ENCODE peak calls at places on chromosomes 1 and 21, in four cellular contexts. T is GM12878, I is K562, A is A549. W is an unnamed sample.

GRCh38 chr1:160752926-160753325 is 13.9 kb downstream of the SLAMF7 start:
- DNase-seq in T (no peak), I (no peak), A (no peak), W (no peak)

GRCh38 chr1:107842241-107842640 is 122.7 kb downstream of the VAV3 start:
- DNase-seq in T (no peak), I (no peak), A (no peak), W (no peak)

GRCh38 chr1:215526147-215526845 is 40.8 kb upstream of the KCTD3 start:
- DNase-seq in T (peak), I (peak), A (no peak), W (peak)

GRCh38 chr1:41670558-41670957 is 186.1 kb upstream of the EDN2 start:
- DNase-seq in T (no peak), I (no peak), A (no peak), W (peak)

GRCh38 chr1:32063261-32063681 is 9.5 kb upstream of the TMEM39B start:
- DNase-seq in T (no peak), I (peak), A (peak), W (peak)

GRCh38 chr1:156118175-156118868 is 3.8 kb downstream of the LMNA start:
- DNase-seq in T (no peak), I (no peak), A (no peak), W (no peak)

GRCh38 chr1:166272155-166272554 is 105.4 kb upstream of the FAM78B start:
- DNase-seq in T (peak), I (peak), A (no peak), W (no peak)

GRCh38 chr1:51955797-51956527 is 34.5 kb downstream of the RAB3B start:
- DNase-seq in T (peak), I (no peak), A (no peak), W (no peak)

GRCh38 chr1:7808253-7808844 is 24.3 kb downstream of the PER3 start:
- DNase-seq in T (no peak), I (peak), A (no peak), W (peak)

GRCh38 chr1:224317383-224318045 is 12.5 kb downstream of the NVL start:
- DNase-seq in T (no peak), I (no peak), A (no peak), W (no peak)

GRCh38 chr21:18759751-18760161 is 356.2 kb upstream of the TMPRSS15 start:
- DNase-seq in T (no peak), I (peak), A (no peak), W (no peak)
- TF ChIP-seq RCOR1 in T (no peak), I (no peak), A (no peak), W (no peak)

GRCh38 chr1:55140546-55140983 is 74.6 kb downstream of the USP24 start:
- DNase-seq in T (peak), I (peak), A (peak), W (peak)

GRCh38 chr1:55144886-55145285 is 70.3 kb downstream of the USP24 start:
- DNase-seq in T (no peak), I (no peak), A (no peak), W (no peak)

GRCh38 chr1:55141295-55141893 is 73.8 kb downstream of the USP24 start:
- DNase-seq in T (no peak), I (no peak), A (no peak), W (no peak)

GRCh38 chr1:55146781-55147180 is 68.4 kb downstream of the USP24 start:
- DNase-seq in T (no peak), I (peak), A (no peak), W (no peak)

DNA sequence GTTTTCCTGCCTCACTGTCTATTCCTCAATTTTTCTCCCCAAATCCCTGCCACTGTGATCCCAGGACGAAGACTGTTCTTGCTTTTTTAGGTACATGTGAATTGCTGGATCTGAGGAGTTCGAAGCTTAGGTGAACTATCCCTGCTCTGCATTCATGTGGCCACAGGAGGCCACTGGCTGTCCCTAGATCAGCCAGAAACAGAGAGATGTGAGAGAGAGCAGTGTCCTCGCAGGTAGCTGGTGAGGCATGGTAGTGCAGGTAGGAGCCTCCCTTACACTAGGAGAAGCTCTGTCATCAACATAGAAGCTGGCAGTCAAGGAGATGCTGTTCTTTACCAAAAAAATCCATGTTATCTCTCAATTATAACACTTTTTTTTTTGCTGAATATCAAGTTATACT is 71.5 kb downstream of the USP24 start:
- DNase-seq in T (no peak), I (peak), A (no peak), W (no peak)
- TF ChIP-seq ELK1 in T (no peak), I (no peak), A (no peak), W (no peak)

DNA sequence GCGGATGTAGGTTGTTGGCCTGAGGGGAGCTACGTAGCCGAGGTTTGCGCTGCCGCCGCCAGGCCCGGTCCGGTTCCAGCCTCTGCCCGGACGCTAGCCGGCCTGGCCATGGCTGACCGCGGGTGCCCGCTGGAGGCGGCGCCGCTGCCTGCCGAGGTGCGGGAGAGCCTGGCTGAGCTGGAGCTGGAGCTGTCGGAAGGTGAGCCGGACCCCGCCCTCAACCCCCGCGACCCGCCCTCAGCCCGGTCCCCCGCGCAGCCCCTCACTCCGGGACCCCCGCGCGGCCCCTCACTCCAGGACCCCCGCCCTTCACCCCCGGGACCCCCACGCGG is 299 bp downstream of the DIP2A start:
- DNase-seq in T (no peak), I (no peak), A (no peak), W (no peak)
- TF ChIP-seq RCOR1 in T (no peak), I (no peak), A (no peak), W (no peak)

GRCh38 chr1:6098303-6099215 is 52.9 kb downstream of the KCNAB2 start:
- DNase-seq in T (no peak), I (no peak), A (no peak), W (no peak)
- TF ChIP-seq ELK1 in T (no peak), I (no peak), A (no peak), W (no peak)

GRCh38 chr1:20495661-20496060 is 9.7 kb upstream of the CAMK2N1 start:
- DNase-seq in T (no peak), I (no peak), A (no peak), W (no peak)

GRCh38 chr1:20492751-20493150 is 6.7 kb upstream of the CAMK2N1 start:
- DNase-seq in T (no peak), I (no peak), A (no peak), W (no peak)

GRCh38 chr1:20491866-20492265 is 5.9 kb upstream of the CAMK2N1 start:
- DNase-seq in T (no peak), I (no peak), A (no peak), W (no peak)

GRCh38 chr1:20494609-20495311 is 8.8 kb upstream of the CAMK2N1 start:
- DNase-seq in T (no peak), I (no peak), A (no peak), W (peak)

GRCh38 chr1:20493839-20494608 is 8.0 kb upstream of the CAMK2N1 start:
- DNase-seq in T (peak), I (peak), A (peak), W (peak)
- TF ChIP-seq RCOR1 in T (no peak), I (peak), A (no peak), W (no peak)

DNA sequence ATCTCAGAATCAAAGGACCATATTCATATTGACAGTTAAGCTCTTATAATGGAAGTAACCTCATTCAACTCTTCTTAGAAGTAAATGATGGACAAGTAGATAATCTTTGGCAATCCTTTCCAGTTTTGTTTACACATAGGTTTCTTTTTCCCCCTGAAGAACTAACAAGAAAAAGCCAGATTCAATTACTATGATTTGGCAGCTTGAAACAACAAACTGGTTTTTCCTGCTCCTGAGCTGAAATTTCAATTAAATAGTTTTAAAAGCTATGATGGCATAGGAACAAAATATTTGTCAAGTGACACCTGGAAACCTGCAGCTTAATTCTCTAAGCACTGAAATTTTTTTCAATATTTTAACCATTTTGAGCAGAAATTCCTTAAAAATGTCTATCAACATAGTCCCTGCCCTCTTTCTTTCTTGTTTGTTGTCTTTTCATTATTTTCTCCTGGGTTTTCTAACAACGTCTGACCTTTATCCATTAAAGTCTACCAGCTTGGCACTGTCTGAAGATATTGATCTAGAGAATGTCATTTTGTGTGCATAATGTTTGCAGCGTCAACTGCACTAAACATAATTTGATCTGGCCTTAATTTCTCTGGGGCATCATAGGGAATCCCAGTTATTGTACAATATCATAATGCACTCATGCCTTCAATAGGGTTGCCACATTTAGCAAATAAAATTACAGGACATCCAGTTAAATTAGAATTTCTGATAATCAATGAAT is 4.0 kb upstream of the SLC35A3 start:
- DNase-seq in T (no peak), I (no peak), A (no peak), W (no peak)
- TF ChIP-seq ELK1 in T (no peak), I (no peak), A (no peak), W (no peak)

DNA sequence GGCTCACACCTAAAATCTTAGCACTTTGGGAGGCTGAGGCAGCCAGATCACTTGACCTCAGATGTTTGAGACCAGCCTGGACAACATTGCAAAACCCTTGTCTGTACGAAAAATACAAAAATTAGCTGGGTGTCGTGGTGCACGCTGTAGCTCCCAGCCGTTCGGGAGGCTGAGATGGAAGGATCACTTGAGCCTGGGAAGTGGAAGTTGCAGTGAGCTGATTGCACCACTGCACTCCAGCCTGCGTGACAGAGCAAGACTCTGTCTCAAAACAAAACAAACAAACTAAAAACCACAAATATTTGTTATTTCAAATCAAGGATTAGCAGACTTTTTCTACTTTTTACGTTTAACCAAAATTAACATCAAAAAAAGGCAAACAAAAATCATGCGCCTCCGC is 31.3 kb downstream of the INKA2 start:
- DNase-seq in T (no peak), I (no peak), A (no peak), W (peak)
- TF ChIP-seq RCOR1 in T (no peak), I (no peak), A (no peak), W (no peak)

DNA sequence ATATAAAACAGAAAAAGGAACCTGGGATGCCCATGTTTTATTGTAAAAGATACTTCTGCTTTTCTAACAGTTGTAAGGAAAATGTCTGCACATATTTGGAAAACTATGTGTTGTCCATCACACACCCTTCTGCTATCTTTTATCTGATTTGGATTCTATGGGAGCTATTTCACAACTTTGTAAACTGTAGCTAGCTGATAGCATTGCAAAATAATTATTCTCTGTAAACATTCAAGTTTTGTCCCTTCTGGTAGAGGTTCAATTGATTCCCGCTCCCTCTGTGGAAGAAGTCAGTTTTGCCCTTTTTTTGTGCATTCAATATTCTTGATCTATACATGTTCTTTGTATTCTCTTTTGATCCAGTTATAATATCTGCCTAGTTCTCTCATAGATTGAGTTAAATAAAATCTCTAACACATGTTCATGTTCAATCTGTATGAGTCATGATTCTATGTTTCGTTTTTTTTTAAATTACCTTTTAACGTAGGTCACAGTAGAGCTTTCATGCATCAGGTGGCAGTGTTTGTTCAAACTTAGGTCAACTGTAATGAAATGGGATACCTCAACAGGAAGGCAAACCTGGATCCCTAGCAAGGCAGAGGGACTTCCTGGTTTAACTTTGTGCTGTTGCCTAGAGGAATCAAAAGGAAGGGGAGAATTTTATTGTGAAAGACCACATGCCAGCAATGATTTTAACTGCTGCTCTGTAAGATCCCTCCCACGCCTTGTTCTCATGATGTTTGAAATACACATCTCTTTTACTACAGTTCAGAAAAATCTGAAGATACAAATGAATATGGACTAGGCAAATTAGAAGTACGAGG is 26.0 kb upstream of the BCL9 start:
- DNase-seq in T (no peak), I (no peak), A (no peak), W (peak)
- TF ChIP-seq ELK1 in T (no peak), I (no peak), A (no peak), W (no peak)

W was measured in IMR-90.